ENCODE peak calls at places on chromosomes 5 and 9, in six cellular contexts. L is AG09309, B is bronchial epithelial cell, R is thoracic aorta, G is fibroblast of the aortic adventitia, U is pancreas. D is an unnamed sample.

GRCh38 chr5:132591140-132591539 is 34.4 kb downstream of the RAD50 start:
- DNase-seq in L (no peak), B (no peak), R (no peak), G (peak; percentile 20), U (no peak), D (no peak)

GRCh38 chr9:114238919-114239879 is 83.7 kb upstream of the ORM1 start:
- DNase-seq in L (peak; percentile 72), B (peak; percentile 8), R (no peak), G (peak; percentile 72), U (no peak), D (no peak)

GRCh38 chr5:142641681-142642080 is 44.2 kb downstream of the FGF1 start:
- DNase-seq in L (no peak), B (no peak), R (no peak), G (no peak), U (no peak), D (no peak)

GRCh38 chr5:129664336-129664937 is 83.5 kb upstream of the MINAR2 start:
- DNase-seq in L (peak; percentile 14), B (peak; percentile 59), R (no peak), G (peak; percentile 67), U (no peak), D (peak; percentile 83)

GRCh38 chr9:124774131-124774978 is 2.6 kb upstream of the OLFML2A start:
- DNase-seq in L (no peak), B (peak; percentile 59), R (no peak), G (peak; percentile 80), U (peak; percentile 91), D (peak; percentile 81)

GRCh38 chr5:132180134-132180745 is 47.4 kb downstream of the P4HA2 start:
- DNase-seq in L (peak; percentile 49), B (peak; percentile 65), R (no peak), G (peak; percentile 87), U (no peak), D (peak; percentile 82)

GRCh38 chr5:150278046-150278760 is 11.4 kb downstream of the CAMK2A start:
- DNase-seq in L (no peak), B (no peak), R (no peak), G (peak; percentile 44), U (no peak), D (peak; percentile 43)

GRCh38 chr5:96934291-96934694 is 1.6 kb upstream of the LNPEP start:
- DNase-seq in L (peak; percentile 3), B (no peak), R (no peak), G (peak; percentile 67), U (no peak), D (no peak)

GRCh38 chr5:146995878-146996277 is 117.3 kb upstream of the PPP2R2B start:
- DNase-seq in L (no peak), B (peak; percentile 15), R (no peak), G (no peak), U (no peak), D (peak; percentile 13)

GRCh38 chr9:114055061-114055460 is 23.0 kb downstream of the AMBP start:
- DNase-seq in L (no peak), B (no peak), R (no peak), G (no peak), U (no peak), D (no peak)

GRCh38 chr9:34675048-34675714 is 12.7 kb upstream of the CCL27 start:
- DNase-seq in L (no peak), B (peak; percentile 36), R (no peak), G (peak; percentile 73), U (no peak), D (peak; percentile 69)

GRCh38 chr5:53604309-53604708 is 43.9 kb downstream of the NDUFS4 start:
- DNase-seq in L (no peak), B (no peak), R (no peak), G (no peak), U (no peak), D (no peak)

GRCh38 chr5:137836997-137837396 is 30.7 kb upstream of the MYOT start:
- DNase-seq in L (no peak), B (peak; percentile 27), R (no peak), G (peak; percentile 54), U (no peak), D (no peak)

GRCh38 chr9:110069326-110070248 is 138.4 kb downstream of the C9orf152 start:
- DNase-seq in L (peak; percentile 89), B (peak; percentile 69), R (no peak), G (peak; percentile 96), U (no peak), D (peak; percentile 37)

GRCh38 chr5:59587489-59588337 is 305.8 kb downstream of the PDE4D start:
- DNase-seq in L (peak; percentile 5), B (peak; percentile 51), R (no peak), G (peak; percentile 41), U (peak; percentile 49), D (no peak)

GRCh38 chr9:125428515-125429467 is 167.2 kb downstream of the GAPVD1 start:
- DNase-seq in L (no peak), B (no peak), R (no peak), G (no peak), U (no peak), D (no peak)

GRCh38 chr9:7783635-7784063 is 15.9 kb downstream of the DMAC1 start:
- DNase-seq in L (no peak), B (no peak), R (no peak), G (no peak), U (no peak), D (no peak)

GRCh38 chr9:4762889-4763521 is 22.0 kb upstream of the AK3 start:
- DNase-seq in L (no peak), B (peak; percentile 17), R (no peak), G (no peak), U (no peak), D (no peak)

GRCh38 chr9:89943309-89943708 is 338.5 kb downstream of the GADD45G start:
- DNase-seq in L (no peak), B (no peak), R (no peak), G (no peak), U (no peak), D (no peak)

GRCh38 chr9:127979333-127980055 is 1.3 kb downstream of the EEIG1 start:
- DNase-seq in L (no peak), B (no peak), R (no peak), G (peak; percentile 70), U (peak; percentile 91), D (peak; percentile 50)

GRCh38 chr9:122206118-122207046 is 22.4 kb downstream of the LHX6 start:
- DNase-seq in L (peak; percentile 64), B (peak; percentile 39), R (no peak), G (peak; percentile 71), U (no peak), D (peak; percentile 34)

GRCh38 chr5:90359073-90359804 is 50.3 kb downstream of the CETN3 start:
- DNase-seq in L (no peak), B (no peak), R (no peak), G (no peak), U (no peak), D (no peak)

GRCh38 chr9:76181020-76181641 is 213.1 kb downstream of the RFK start:
- DNase-seq in L (peak; percentile 34), B (peak; percentile 95), R (no peak), G (peak; percentile 60), U (no peak), D (peak; percentile 62)

GRCh38 chr9:84575705-84576104 is 93.8 kb upstream of the NTRK2 start:
- DNase-seq in L (no peak), B (no peak), R (no peak), G (no peak), U (no peak), D (no peak)

GRCh38 chr9:76638001-76638400 is 126.2 kb upstream of the PCA3 start:
- DNase-seq in L (no peak), B (peak; percentile 30), R (no peak), G (no peak), U (no peak), D (no peak)

GRCh38 chr5:174693697-174694400 is 30.5 kb upstream of the MSX2 start:
- DNase-seq in L (no peak), B (peak; percentile 5), R (no peak), G (no peak), U (peak; percentile 82), D (no peak)

GRCh38 chr5:6659941-6660684 is 26.9 kb downstream of the SRD5A1 start:
- DNase-seq in L (no peak), B (no peak), R (no peak), G (no peak), U (no peak), D (no peak)

GRCh38 chr9:72728031-72728770 is 206.8 kb downstream of the TMC1 start:
- DNase-seq in L (no peak), B (no peak), R (no peak), G (no peak), U (no peak), D (no peak)
- TF ChIP-seq CTCF in L (no peak), B (no peak), R (no peak), G (no peak), U (no peak), D (no peak)

DNA sequence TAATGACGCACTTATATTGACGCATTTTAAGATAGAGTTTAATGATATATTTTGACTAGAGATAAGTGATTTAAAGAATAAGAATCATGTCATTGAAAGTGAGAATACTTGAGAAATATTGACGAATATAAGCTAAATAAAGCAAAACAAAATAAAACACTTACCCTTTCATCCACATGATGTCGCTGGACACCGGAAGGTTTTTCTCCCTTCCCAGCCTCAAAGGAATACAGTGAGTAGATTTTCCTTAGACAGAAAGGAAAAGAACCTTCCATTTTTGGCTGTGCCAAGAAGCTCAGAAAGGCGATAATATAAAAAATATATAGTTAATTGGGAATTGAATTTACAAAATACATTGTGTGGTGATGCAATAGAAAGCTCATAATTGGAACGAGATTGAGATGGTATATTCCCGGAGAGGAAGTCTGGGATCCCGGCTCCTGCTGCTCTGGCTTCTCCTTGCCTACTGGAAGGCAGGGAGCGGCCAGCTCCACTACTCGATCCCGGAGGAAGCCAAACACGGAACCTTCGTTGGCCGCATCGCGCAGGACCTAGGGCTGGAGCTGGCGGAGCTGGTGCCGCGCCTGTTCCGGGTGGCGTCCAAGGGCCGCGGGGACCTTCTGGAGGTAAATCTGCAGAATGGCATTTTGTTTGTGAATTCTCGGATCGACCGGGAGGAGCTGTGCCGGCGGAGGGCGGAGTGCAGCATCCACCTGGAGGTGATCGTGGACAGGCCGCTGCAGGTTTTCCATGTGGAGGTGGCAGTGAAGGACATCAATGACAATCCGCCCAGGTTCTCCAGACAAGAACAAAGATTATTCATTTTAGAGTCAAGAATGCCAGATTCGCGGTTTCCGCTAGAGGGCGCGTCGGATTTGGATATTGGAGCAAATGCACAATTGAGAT is at the start of gene PCDHA5:
- DNase-seq in L (no peak), B (peak; percentile 13), R (no peak), G (no peak), U (no peak), D (peak; percentile 17)
- TF ChIP-seq CTCF in L (peak; percentile 63), B (peak; percentile 35), R (no peak), G (peak; percentile 33), U (peak; percentile 17), D (peak; percentile 19)

GRCh38 chr9:137582286-137582860 is 3.6 kb upstream of the DPH7 start:
- DNase-seq in L (no peak), B (no peak), R (no peak), G (no peak), U (no peak), D (no peak)
- TF ChIP-seq CTCF in L (no peak), B (peak; percentile 37), R (no peak), G (peak; percentile 16), U (no peak), D (peak; percentile 21)

GRCh38 chr5:135547590-135548254 is 12.0 kb upstream of the NEUROG1 start:
- DNase-seq in L (no peak), B (no peak), R (no peak), G (no peak), U (no peak), D (no peak)

GRCh38 chr5:135549413-135549812 is 13.6 kb upstream of the NEUROG1 start:
- DNase-seq in L (no peak), B (no peak), R (no peak), G (no peak), U (no peak), D (no peak)

GRCh38 chr5:135553688-135554462 is 18.1 kb upstream of the NEUROG1 start:
- DNase-seq in L (no peak), B (peak; percentile 60), R (no peak), G (peak; percentile 17), U (no peak), D (peak; percentile 78)

GRCh38 chr5:135555530-135555929 is 19.8 kb upstream of the NEUROG1 start:
- DNase-seq in L (no peak), B (no peak), R (no peak), G (no peak), U (no peak), D (no peak)

GRCh38 chr5:135551593-135552447 is 16.1 kb upstream of the NEUROG1 start:
- DNase-seq in L (peak; percentile 33), B (peak; percentile 73), R (peak; percentile 15), G (peak; percentile 84), U (no peak), D (peak; percentile 87)
- TF ChIP-seq CTCF in L (peak; percentile 89), B (peak; percentile 80), R (peak; percentile 87), G (peak; percentile 88), U (peak; percentile 82), D (peak; percentile 97)

D was measured in MCF 10A.